ENCODE peak calls at places on chromosomes 7 and 10, in six cellular contexts. K is transverse colon; O is CD4-positive, alpha-beta memory T cell; A is left ventricle myocardium inferior; Y is GM23248; N is upper lobe of right lung. C is an unnamed sample.

GRCh38 chr10:126233182-126233581 is 155.1 kb downstream of the ADAM12 start:
- DNase-seq in A (no peak), K (no peak), N (no peak), Y (no peak), O (no peak), C (no peak)

GRCh38 chr10:31677198-31678138 is 251.2 kb downstream of the ARHGAP12 start:
- DNase-seq in A (no peak), O (no peak), N (no peak), K (no peak), Y (no peak), C (no peak)

GRCh38 chr7:113945018-113945938 is 26.5 kb upstream of the PPP1R3A start:
- DNase-seq in K (no peak), A (no peak), N (no peak), O (no peak), Y (no peak), C (no peak)

GRCh38 chr7:3200504-3200903 is 100.5 kb upstream of the SDK1 start:
- DNase-seq in Y (peak; percentile 13), N (no peak), K (peak; percentile 21), O (no peak), A (no peak), C (no peak)

GRCh38 chr10:104260775-104261115 is 6.1 kb downstream of the GSTO1 start:
- DNase-seq in K (no peak), Y (peak; percentile 87), A (no peak), O (no peak), N (no peak), C (no peak)

GRCh38 chr10:104333037-104333727 is 5.1 kb downstream of the ITPRIP start:
- DNase-seq in K (no peak), O (peak; percentile 50), A (no peak), N (no peak), Y (no peak), C (peak; percentile 61)

GRCh38 chr10:120460191-120460590 is 3.2 kb downstream of the PLPP4 start:
- DNase-seq in O (no peak), Y (peak; percentile 77), N (no peak), K (no peak), A (no peak), C (no peak)

GRCh38 chr10:508726-509125 is 180.7 kb downstream of the DIP2C start:
- DNase-seq in N (peak; percentile 28), O (no peak), K (no peak), Y (no peak), A (no peak), C (no peak)

GRCh38 chr10:70512149-70512611 is 33.6 kb downstream of the PALD1 start:
- DNase-seq in N (no peak), A (no peak), Y (peak; percentile 12), K (no peak), O (no peak), C (no peak)

GRCh38 chr10:74213571-74214162 is 62.6 kb downstream of the ADK start:
- DNase-seq in A (no peak), K (peak; percentile 25), N (peak; percentile 59), Y (peak; percentile 61), O (peak; percentile 48), C (peak; percentile 19)

GRCh38 chr10:102764340-102765257 is 20.9 kb downstream of the WBP1L start:
- DNase-seq in O (no peak), Y (no peak), A (no peak), K (no peak), N (no peak), C (no peak)

GRCh38 chr7:17448479-17449423 is 150.3 kb downstream of the AHR start:
- DNase-seq in A (no peak), K (no peak), O (no peak), N (no peak), Y (no peak), C (no peak)

GRCh38 chr7:130493275-130493868 is 1.5 kb downstream of the MEST start:
- DNase-seq in Y (peak; percentile 53), K (no peak), O (no peak), A (no peak), N (no peak), C (no peak)

GRCh38 chr7:130492519-130493274 is 812 bp downstream of the MEST start:
- DNase-seq in O (no peak), Y (peak; percentile 38), K (no peak), N (no peak), A (no peak), C (no peak)

GRCh38 chr7:130491841-130492518 is at the start of gene MEST:
- DNase-seq in O (no peak), K (no peak), A (no peak), Y (peak; percentile 53), N (peak; percentile 64), C (no peak)

GRCh38 chr7:130490888-130491771 is 755 bp upstream of the MEST start:
- DNase-seq in Y (peak; percentile 66), A (no peak), K (peak; percentile 37), N (peak; percentile 68), O (no peak), C (no peak)

GRCh38 chr7:130494480-130494879 is 2.6 kb downstream of the MEST start:
- DNase-seq in Y (no peak), K (no peak), N (no peak), O (no peak), A (no peak), C (no peak)
- H3K27me3 ChIP-seq in Y (no peaks in the 10 kb centered on the region), K (no peaks in the 10 kb centered on the region), N (no peaks in the 10 kb centered on the region), O (no peaks in the 10 kb centered on the region), A (peaks cover 25% of the 10 kb centered on the region), C (peaks cover 6% of the 10 kb centered on the region)

DNA sequence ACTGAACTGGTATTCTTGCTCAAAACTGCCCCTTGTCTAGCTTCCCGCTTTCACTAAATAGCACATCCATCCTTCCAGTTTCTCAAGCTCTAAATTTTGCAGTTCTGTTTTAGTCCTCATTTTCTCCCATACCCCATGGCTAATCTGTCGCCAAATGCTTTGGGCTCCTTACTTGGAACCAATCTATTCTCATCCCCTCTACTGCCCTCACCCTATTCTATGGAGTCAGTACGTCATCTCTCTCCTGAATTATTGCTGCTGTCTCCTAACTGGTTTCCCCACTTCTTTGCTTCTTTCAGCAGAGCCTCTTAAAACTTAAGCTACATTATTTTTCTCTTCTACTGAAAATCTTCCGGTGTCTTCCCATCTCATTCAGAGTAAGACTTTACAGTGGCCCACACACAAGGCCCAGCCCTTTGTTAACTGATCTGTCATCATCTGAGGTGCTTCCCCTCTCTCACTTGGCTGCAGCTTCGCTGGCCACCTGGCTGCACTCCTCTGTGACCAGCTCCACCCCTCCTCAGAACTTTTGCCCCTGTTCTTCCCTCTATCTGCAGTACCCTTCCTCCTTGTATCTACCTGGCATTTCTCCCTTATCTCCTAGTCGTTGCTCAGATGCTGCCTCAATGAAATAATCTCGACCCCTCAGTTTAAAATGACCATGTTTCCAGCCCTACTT is 9.9 kb downstream of the STARD3NL start:
- DNase-seq in O (no peak), Y (no peak), K (no peak), N (no peak), A (no peak), C (no peak)
- H3K4me3 ChIP-seq in O (no peak overlapping the region), Y (no peak overlapping the region), K (no peak overlapping the region), N (no peak overlapping the region), A (no peak overlapping the region), C (no peak overlapping the region)

DNA sequence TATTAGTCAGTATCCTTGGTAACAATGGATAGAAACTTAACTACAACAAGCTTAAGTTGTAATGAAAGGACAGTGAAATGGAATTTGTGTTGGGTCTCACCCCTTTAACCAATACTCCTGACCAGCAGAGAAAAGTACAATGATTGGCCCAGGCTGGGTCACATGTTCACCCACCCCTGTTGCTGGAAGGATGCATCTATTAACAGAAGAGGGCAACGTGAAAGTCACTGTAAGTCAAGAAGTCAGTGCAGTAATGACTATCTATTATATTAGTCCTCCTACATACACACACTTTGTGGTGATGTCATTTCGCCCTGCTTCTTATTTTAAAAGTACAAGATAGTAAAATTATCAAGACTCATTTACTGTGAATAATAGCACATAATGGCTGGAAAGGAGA is 16.2 kb downstream of the PNLIPRP2 start:
- DNase-seq in Y (no peak), O (no peak), A (no peak), K (no peak), N (no peak), C (no peak)
- H3K4me1 ChIP-seq in Y (no peaks in the 10 kb centered on the region), O (no peaks in the 10 kb centered on the region), A (no peaks in the 10 kb centered on the region), K (no peaks in the 10 kb centered on the region), N (no peaks in the 10 kb centered on the region), C (no peaks in the 10 kb centered on the region)

GRCh38 chr10:51289519-51289918 is 215.2 kb downstream of the PRKG1 start:
- DNase-seq in Y (no peak), N (no peak), A (no peak), K (no peak), O (no peak), C (no peak)
- H3K27me3 ChIP-seq in Y (no peaks in the 10 kb centered on the region), N (no peaks in the 10 kb centered on the region), A (no peaks in the 10 kb centered on the region), K (no peaks in the 10 kb centered on the region), O (no peaks in the 10 kb centered on the region), C (no peaks in the 10 kb centered on the region)

DNA sequence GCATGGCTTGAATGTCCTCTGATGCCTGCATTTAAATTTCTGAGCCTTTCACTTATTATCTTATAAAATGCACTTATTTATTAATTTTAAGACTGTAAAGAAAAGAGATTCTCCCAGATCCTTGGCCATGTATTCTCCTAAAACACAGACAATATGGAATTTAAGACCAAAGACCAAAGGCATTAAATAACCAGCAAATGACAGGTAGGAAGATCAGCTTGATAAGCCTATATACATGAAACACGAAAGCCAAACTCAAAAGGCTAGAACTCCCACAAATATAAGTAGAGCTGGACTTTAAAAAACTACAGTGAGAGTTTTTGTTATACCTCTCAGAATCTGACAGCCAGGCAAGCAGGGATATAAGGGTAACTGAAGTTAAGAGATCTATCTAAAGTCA is 5.1 kb downstream of the ANXA11 start:
- DNase-seq in K (no peak), A (no peak), Y (no peak), N (no peak), O (no peak), C (no peak)
- H3K4me3 ChIP-seq in K (no peak overlapping the region), A (peak overlapping the region; percentile 90), Y (peak overlapping the region; percentile 50), N (no peak overlapping the region), O (no peak overlapping the region), C (no peak overlapping the region)

GRCh38 chr7:26495569-26495968 is 203.9 kb downstream of the SNX10 start:
- DNase-seq in N (no peak), A (no peak), Y (no peak), K (no peak), O (no peak), C (no peak)

GRCh38 chr7:26500749-26501352 is 209.2 kb downstream of the SNX10 start:
- DNase-seq in O (peak; percentile 3), K (no peak), N (no peak), Y (peak; percentile 60), A (no peak), C (no peak)

GRCh38 chr7:26493737-26494423 is 202.2 kb downstream of the SNX10 start:
- DNase-seq in K (no peak), N (no peak), Y (no peak), O (no peak), A (no peak), C (no peak)

GRCh38 chr7:26499316-26499897 is 207.7 kb downstream of the SNX10 start:
- DNase-seq in A (no peak), Y (no peak), N (no peak), O (no peak), K (peak; percentile 33), C (no peak)

DNA sequence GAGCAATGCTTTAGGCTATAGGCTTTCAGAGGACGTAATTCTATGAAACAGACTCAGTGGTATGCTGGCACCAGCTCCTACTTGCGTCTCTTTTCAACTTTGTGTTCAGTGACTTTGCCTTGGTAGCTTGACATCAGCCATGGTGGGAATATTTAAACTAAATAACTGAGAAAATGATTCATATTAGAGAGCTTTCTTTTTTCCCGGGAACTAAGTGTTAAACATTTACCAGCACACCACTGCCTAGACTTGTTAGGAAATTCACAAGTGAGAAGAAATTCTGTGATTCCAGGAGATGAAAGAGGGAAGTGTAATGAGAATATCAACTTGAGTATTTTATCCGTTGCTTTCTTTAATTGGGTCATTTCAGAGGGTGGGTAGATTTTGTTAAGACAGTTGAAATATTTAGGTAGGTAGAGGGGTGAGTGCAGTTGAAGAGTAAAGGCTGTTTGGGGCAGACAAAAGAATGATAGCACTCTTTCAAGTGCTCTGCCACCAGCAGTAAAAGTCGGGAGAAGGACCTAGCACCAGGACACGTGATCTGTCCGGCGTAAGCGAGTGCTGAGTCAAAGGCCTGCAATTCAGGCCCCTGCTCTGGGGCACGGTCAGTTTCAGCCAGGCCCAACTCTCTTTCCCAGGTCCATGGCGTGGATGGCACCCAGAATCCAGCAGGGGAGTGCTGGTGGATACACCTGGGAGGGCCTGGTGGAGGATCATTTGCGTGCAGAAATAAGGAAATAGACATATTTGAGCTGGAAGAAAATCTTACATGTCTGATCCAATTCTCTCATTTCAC is 206.3 kb downstream of the SNX10 start:
- DNase-seq in A (no peak), N (no peak), K (no peak), O (no peak), Y (no peak), C (no peak)
- H3K4me1 ChIP-seq in A (no peaks in the 10 kb centered on the region), N (no peaks in the 10 kb centered on the region), K (no peaks in the 10 kb centered on the region), O (no peaks in the 10 kb centered on the region), Y (no peaks in the 10 kb centered on the region), C (no peaks in the 10 kb centered on the region)

C was measured in effector memory CD4-positive, alpha-beta T cell.